ENCODE peak calls at places on chromosomes 13 and 19, in four cellular contexts. J is NCI-H345, D is heart left ventricle, X is HTR-8/SVneo. M is an unnamed sample.

GRCh38 chr19:6678690-6679109 is 8.7 kb upstream of the TNFSF14 start:
- DNase-seq in J (no peak), D (no peak), X (no peak), M (no peak)

GRCh38 chr13:58955546-58956385 is 1208.0 kb downstream of the DIAPH3 start:
- DNase-seq in J (no peak), D (no peak), X (no peak), M (no peak)

GRCh38 chr13:69565334-69565733 is 542.3 kb upstream of the ATXN8OS start:
- DNase-seq in J (no peak), D (no peak), X (peak), M (peak)

GRCh38 chr19:13627531-13627930 is 121.3 kb upstream of the CACNA1A start:
- DNase-seq in J (no peak), D (no peak), X (no peak), M (no peak)

GRCh38 chr13:33388254-33388998 is 102.9 kb upstream of the STARD13 start:
- DNase-seq in J (no peak), D (no peak), X (no peak), M (no peak)

GRCh38 chr19:7500811-7501450 is 12.1 kb upstream of the PEX11G start:
- DNase-seq in J (peak), D (no peak), X (peak), M (no peak)

GRCh38 chr13:26619321-26619720 is 61.8 kb downstream of the WASF3 start:
- DNase-seq in J (no peak), D (no peak), X (no peak), M (no peak)

GRCh38 chr19:18218600-18218999 is 7.6 kb downstream of the PDE4C start:
- DNase-seq in J (no peak), D (no peak), X (no peak), M (no peak)

GRCh38 chr13:24271611-24272451 is 37.5 kb upstream of the C1QTNF9 start:
- DNase-seq in J (no peak), D (peak), X (peak), M (no peak)

GRCh38 chr19:8615813-8616596 is 5.5 kb upstream of the ADAMTS10 start:
- DNase-seq in J (no peak), D (peak), X (peak), M (peak)

GRCh38 chr13:43648733-43649132 is 138.0 kb downstream of the ENOX1 start:
- DNase-seq in J (no peak), D (no peak), X (no peak), M (no peak)

GRCh38 chr13:74661851-74662250 is 527.6 kb upstream of the KLF12 start:
- DNase-seq in J (no peak), D (no peak), X (peak), M (no peak)

GRCh38 chr19:49391581-49392399 is 3.7 kb downstream of the KASH5 start:
- DNase-seq in J (peak), D (peak), X (peak), M (peak)

GRCh38 chr19:44003461-44004134 is 841 bp downstream of the ZNF230 start:
- DNase-seq in J (no peak), D (no peak), X (peak), M (peak)

GRCh38 chr19:55500368-55500952 is 12.2 kb downstream of the SSC5D start:
- DNase-seq in J (no peak), D (no peak), X (no peak), M (no peak)